ENCODE peak calls at places on chromosome 6, in six cellular contexts. P is uterus, D is dorsolateral prefrontal cortex, W is AG04450, E is OCI-LY7, G is HFF-Myc. F is an unnamed sample.

GRCh38 chr6:22001336-22002027 is 295.4 kb downstream of the PRL start:
- DNase-seq in P (no peak), D (no peak), W (no peak), E (no peak), G (no peak), F (no peak)

GRCh38 chr6:25972902-25973301 is 10.3 kb downstream of the TRIM38 start:
- DNase-seq in P (no peak), D (no peak), W (no peak), E (no peak), G (no peak), F (no peak)

GRCh38 chr6:111593516-111593824 is 12.2 kb downstream of the TRAF3IP2 start:
- DNase-seq in P (no peak), D (no peak), W (no peak), E (no peak), G (no peak), F (no peak)

GRCh38 chr6:107185570-107185969 is 70.3 kb upstream of the BEND3 start:
- DNase-seq in P (no peak), D (no peak), W (no peak), E (no peak), G (no peak), F (no peak)

GRCh38 chr6:140446241-140446640 is 1071.8 kb upstream of the CITED2 start:
- DNase-seq in P (no peak), D (no peak), W (no peak), E (no peak), G (no peak), F (no peak)

GRCh38 chr6:166958926-166959861 is 2.8 kb upstream of the RNASET2 start:
- DNase-seq in P (no peak), D (no peak), W (no peak), E (peak), G (no peak), F (no peak)

GRCh38 chr6:72524011-72524645 is 97.7 kb upstream of the KCNQ5 start:
- DNase-seq in P (no peak), D (no peak), W (no peak), E (no peak), G (no peak), F (no peak)

GRCh38 chr6:125415921-125416320 is 114.2 kb upstream of the HDDC2 start:
- DNase-seq in P (no peak), D (no peak), W (no peak), E (no peak), G (no peak), F (no peak)

GRCh38 chr6:7166410-7167293 is 58.9 kb downstream of the RREB1 start:
- DNase-seq in P (no peak), D (no peak), W (peak), E (no peak), G (no peak), F (no peak)

GRCh38 chr6:72533601-72534000 is 88.3 kb upstream of the KCNQ5 start:
- DNase-seq in P (no peak), D (no peak), W (no peak), E (no peak), G (no peak), F (no peak)

GRCh38 chr6:42569102-42570028 is 5.5 kb downstream of the UBR2 start:
- DNase-seq in P (no peak), D (no peak), W (peak), E (no peak), G (peak), F (peak)

GRCh38 chr6:112781236-112781635 is 434.1 kb downstream of the RFPL4B start:
- DNase-seq in P (no peak), D (no peak), W (no peak), E (no peak), G (no peak), F (no peak)

GRCh38 chr6:42123379-42124103 is 18.9 kb downstream of the C6orf132 start:
- DNase-seq in P (no peak), D (no peak), W (no peak), E (no peak), G (no peak), F (no peak)

GRCh38 chr6:39558791-39559190 is 166.4 kb downstream of the KIF6 start:
- DNase-seq in P (no peak), D (no peak), W (no peak), E (no peak), G (no peak), F (no peak)

GRCh38 chr6:2872417-2873358 is 30.4 kb downstream of the SERPINB9 start:
- DNase-seq in P (peak), D (no peak), W (no peak), E (no peak), G (no peak), F (no peak)

GRCh38 chr6:13661647-13662046 is 46.5 kb downstream of the NOL7 start:
- DNase-seq in P (no peak), D (no peak), W (no peak), E (no peak), G (no peak), F (no peak)

GRCh38 chr6:143805832-143806281 is 37.3 kb upstream of the LTV1 start:
- DNase-seq in P (no peak), D (no peak), W (peak), E (no peak), G (no peak), F (no peak)

GRCh38 chr6:38567436-38567835 is 72.3 kb downstream of the BTBD9 start:
- DNase-seq in P (peak), D (peak), W (peak), E (no peak), G (peak), F (peak)

GRCh38 chr6:15464211-15464725 is 198.6 kb downstream of the DTNBP1 start:
- DNase-seq in P (no peak), D (no peak), W (no peak), E (peak), G (no peak), F (no peak)

GRCh38 chr6:170159040-170159965 is 131.6 kb downstream of the DLL1 start:
- DNase-seq in P (no peak), D (no peak), W (no peak), E (no peak), G (no peak), F (no peak)

GRCh38 chr6:12395898-12396297 is 105.7 kb downstream of the EDN1 start:
- DNase-seq in P (no peak), D (no peak), W (no peak), E (no peak), G (no peak), F (no peak)

GRCh38 chr6:30543824-30544223 is 12.5 kb downstream of the GNL1 start:
- DNase-seq in P (no peak), D (no peak), W (no peak), E (no peak), G (no peak), F (no peak)

GRCh38 chr6:144007779-144008500 is at the start of gene PLAGL1:
- DNase-seq in P (peak), D (no peak), W (peak), E (no peak), G (no peak), F (no peak)

GRCh38 chr6:90765895-90766294 is 179.0 kb upstream of the MAP3K7 start:
- DNase-seq in P (no peak), D (no peak), W (no peak), E (no peak), G (no peak), F (no peak)

GRCh38 chr6:140669321-140669720 is 1294.9 kb upstream of the CITED2 start:
- DNase-seq in P (no peak), D (no peak), W (no peak), E (no peak), G (no peak), F (no peak)

GRCh38 chr6:105753184-105754097 is 332.7 kb upstream of the PRDM1 start:
- DNase-seq in P (no peak), D (peak), W (peak), E (no peak), G (no peak), F (no peak)

DNA sequence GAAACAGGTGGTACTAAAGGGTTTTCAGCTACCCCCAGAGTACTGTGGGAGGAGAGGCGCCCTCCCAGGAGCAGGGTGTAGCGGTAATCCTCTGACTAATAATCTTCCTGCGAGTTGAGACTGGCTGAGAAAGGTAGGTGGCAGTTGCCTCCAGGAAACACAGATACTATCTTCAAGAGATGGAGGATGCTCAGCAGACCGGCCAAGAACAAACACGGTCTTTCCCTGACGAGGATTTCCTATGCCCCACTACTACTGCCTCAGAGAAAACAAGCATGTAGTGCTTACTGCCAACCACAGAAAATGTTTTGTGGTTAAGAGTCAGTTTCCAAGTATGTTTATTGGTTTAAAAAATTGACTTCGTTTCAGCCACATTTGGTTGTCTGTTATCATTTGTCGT is 26.8 kb downstream of the C6orf89 start:
- DNase-seq in P (no peak), D (no peak), W (peak), E (no peak), G (peak), F (peak)
- TF ChIP-seq CTCF in P (no peak), D (no peak), W (no peak), E (no peak), G (no peak), F (no peak)

GRCh38 chr6:134410531-134410930 is 92.6 kb upstream of the SGK1 start:
- DNase-seq in P (no peak), D (no peak), W (no peak), E (no peak), G (no peak), F (no peak)
- TF ChIP-seq CTCF in P (no peak), D (no peak), W (no peak), E (no peak), G (no peak), F (no peak)

DNA sequence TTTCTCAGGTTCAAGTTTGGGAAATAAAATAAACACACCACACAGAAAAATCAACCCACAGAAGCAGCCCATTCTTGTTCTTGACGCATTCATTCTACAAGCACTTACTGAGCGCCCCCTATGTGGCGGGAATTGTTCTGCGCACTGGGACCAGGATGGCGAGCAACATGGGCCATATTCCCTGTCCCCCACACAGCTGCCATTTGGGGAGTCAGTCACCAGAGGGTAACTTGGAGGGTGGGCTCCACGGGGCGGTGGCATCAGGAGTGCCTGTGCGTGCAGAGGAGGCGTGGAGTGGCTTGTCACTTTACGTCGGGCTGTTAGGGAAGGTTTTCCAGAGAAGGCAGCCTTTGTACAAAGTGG is 185.0 kb upstream of the PDE10A start:
- DNase-seq in P (no peak), D (no peak), W (no peak), E (no peak), G (no peak), F (no peak)
- TF ChIP-seq CTCF in P (no peak), D (no peak), W (no peak), E (peak), G (no peak), F (no peak)

GRCh38 chr6:44494011-44494501 is 106.5 kb downstream of the CDC5L start:
- DNase-seq in P (no peak), D (no peak), W (peak), E (no peak), G (no peak), F (no peak)
- TF ChIP-seq CTCF in P (no peak), D (no peak), W (peak), E (peak), G (no peak), F (peak)

GRCh38 chr6:165890404-165890735 is 227.3 kb upstream of the PDE10A start:
- DNase-seq in P (no peak), D (no peak), W (no peak), E (no peak), G (no peak), F (no peak)
- TF ChIP-seq CTCF in P (no peak), D (no peak), W (no peak), E (peak), G (no peak), F (no peak)

DNA sequence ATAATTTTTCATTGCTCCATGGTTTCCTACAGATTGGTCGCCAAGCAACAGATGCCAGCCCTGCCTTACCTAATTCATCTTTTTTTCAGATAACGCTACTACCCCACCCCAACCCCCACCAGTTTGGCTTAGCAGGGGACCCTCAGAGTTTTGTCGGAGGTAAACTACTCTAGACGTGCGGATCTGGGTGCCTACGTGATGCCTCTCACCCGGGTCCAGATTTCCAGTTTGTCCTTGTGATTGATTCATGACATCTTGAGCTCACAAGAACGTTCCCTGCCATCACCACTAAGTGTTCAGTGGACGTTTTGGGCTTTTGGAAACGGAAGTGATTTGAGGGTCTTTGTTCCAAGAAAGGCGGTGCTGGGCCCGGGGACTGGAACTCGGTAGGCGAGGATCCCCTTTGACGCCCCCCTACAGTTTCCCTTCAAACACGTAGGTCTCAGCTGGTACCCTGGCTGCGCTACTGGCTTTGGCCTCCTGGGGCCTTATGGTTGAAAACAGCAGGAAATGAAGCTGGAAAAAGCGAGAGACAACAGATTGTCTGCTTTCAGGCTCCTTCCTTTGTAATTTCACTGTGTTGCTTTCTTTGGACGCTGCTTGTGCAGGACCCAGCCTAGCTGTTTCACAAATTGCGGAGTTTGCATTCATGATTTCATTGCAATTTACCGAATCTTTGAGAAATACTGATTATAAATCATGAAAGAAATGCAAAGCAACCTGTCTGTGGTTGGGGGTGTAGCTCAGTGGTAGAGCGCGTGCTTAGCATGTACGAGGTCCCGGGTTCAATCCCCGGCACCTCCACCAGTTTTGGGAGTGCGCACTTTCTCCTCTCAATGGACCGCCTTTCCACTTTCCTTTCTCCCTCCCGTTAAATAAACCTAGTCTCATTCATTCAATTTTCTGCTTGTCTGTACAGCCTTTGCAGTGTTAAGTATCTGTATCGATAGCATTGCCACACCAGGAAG is 81.0 kb downstream of the GPX5 start:
- DNase-seq in P (no peak), D (peak), W (no peak), E (peak), G (peak), F (no peak)
- TF ChIP-seq CTCF in P (no peak), D (no peak), W (peak), E (peak), G (peak), F (peak)

GRCh38 chr6:156876302-156876701 is 99.1 kb downstream of the ARID1B start:
- DNase-seq in P (no peak), D (peak), W (no peak), E (no peak), G (no peak), F (no peak)
- TF ChIP-seq CTCF in P (no peak), D (peak), W (peak), E (peak), G (peak), F (peak)